ENCODE peak calls at places on chromosomes 11 and 22, in five cellular contexts. Q is A549, B is mucosa of descending colon, W is tibial artery, C is epithelial cell of proximal tubule. F is an unnamed sample.
A peak's percentile ranks its signal among the peaks of the same experiment; 100 is the strongest.

GRCh38 chr11:2142762-2143202 is 3.6 kb upstream of the IGF2 start:
- DNase-seq in Q (no peak), B (no peak), W (no peak), C (no peak), F (no peak)

GRCh38 chr11:111185259-111185658 is 60.3 kb upstream of the POU2AF2 start:
- DNase-seq in Q (no peak), B (no peak), W (no peak), C (no peak), F (no peak)

GRCh38 chr11:2814751-2815150 is 70.8 kb downstream of the CDKN1C start:
- DNase-seq in Q (no peak), B (no peak), W (no peak), C (no peak), F (no peak)

GRCh38 chr11:96001037-96001436 is 77.1 kb upstream of the MTMR2 start:
- DNase-seq in Q (no peak), B (peak; percentile 51), W (peak; percentile 96), C (no peak), F (peak; percentile 51)

GRCh38 chr11:130070109-130070828 is 575 bp downstream of the APLP2 start:
- DNase-seq in Q (peak; percentile 15), B (peak; percentile 58), W (peak; percentile 70), C (no peak), F (no peak)

GRCh38 chr11:126391970-126392637 is 36.6 kb downstream of the ST3GAL4 start:
- DNase-seq in Q (no peak), B (no peak), W (peak; percentile 57), C (no peak), F (no peak)

GRCh38 chr11:62370743-62371440 is 33.6 kb downstream of the ASRGL1 start:
- DNase-seq in Q (no peak), B (peak; percentile 70), W (no peak), C (no peak), F (no peak)

GRCh38 chr11:267491-267994 is 10.7 kb upstream of the NLRP6 start:
- DNase-seq in Q (peak; percentile 35), B (peak; percentile 56), W (peak; percentile 74), C (no peak), F (no peak)

GRCh38 chr22:19855504-19856409 is 1.1 kb upstream of the GNB1L start:
- DNase-seq in Q (peak; percentile 56), B (peak; percentile 55), W (peak; percentile 74), C (no peak), F (no peak)

GRCh38 chr11:2089536-2090165 is 49.5 kb downstream of the IGF2 start:
- DNase-seq in Q (peak; percentile 70), B (no peak), W (no peak), C (no peak), F (no peak)

GRCh38 chr11:829116-829945 is 1.6 kb downstream of the CRACR2B start:
- DNase-seq in Q (no peak), B (no peak), W (peak; percentile 78), C (no peak), F (no peak)

GRCh38 chr22:50186789-50187523 is 1.2 kb downstream of the TRABD start:
- DNase-seq in Q (no peak), B (peak; percentile 58), W (no peak), C (no peak), F (no peak)

GRCh38 chr22:33521879-33522665 is 398.2 kb downstream of the LARGE1 start:
- DNase-seq in Q (no peak), B (no peak), W (no peak), C (no peak), F (no peak)

GRCh38 chr11:123434262-123434661 is 4.2 kb downstream of the GRAMD1B start:
- DNase-seq in Q (peak; percentile 31), B (peak; percentile 27), W (peak; percentile 11), C (no peak), F (no peak)

GRCh38 chr11:126352934-126353801 is 2.3 kb upstream of the ST3GAL4 start:
- DNase-seq in Q (no peak), B (no peak), W (no peak), C (no peak), F (no peak)

GRCh38 chr11:134513585-134514120 is 101.6 kb upstream of the B3GAT1 start:
- DNase-seq in Q (no peak), B (no peak), W (peak; percentile 31), C (no peak), F (no peak)

GRCh38 chr22:29313126-29314071 is 2.1 kb downstream of the RASL10A start:
- DNase-seq in Q (no peak), B (no peak), W (peak; percentile 70), C (no peak), F (no peak)

GRCh38 chr11:8934735-8935478 is 2.2 kb upstream of the C11orf16 start:
- DNase-seq in Q (no peak), B (no peak), W (no peak), C (no peak), F (no peak)

GRCh38 chr22:39999144-39999757 is 4.5 kb downstream of the FAM83F start:
- DNase-seq in Q (peak; percentile 30), B (peak; percentile 76), W (no peak), C (peak; percentile 79), F (no peak)
- TF ChIP-seq CTCF in Q (no peak), B (no peak), W (no peak), C (peak; percentile 32), F (no peak)

GRCh38 chr11:69882270-69882608 is 63.0 kb upstream of the FGF3 start:
- DNase-seq in Q (no peak), B (no peak), W (no peak), C (no peak), F (no peak)
- H3K4me3 ChIP-seq in Q (no peak overlapping the region), B (no peak overlapping the region), W (no peak overlapping the region), C (no peak overlapping the region), F (no peak overlapping the region)

GRCh38 chr11:63938481-63939350 is at the start of gene NAA40:
- DNase-seq in Q (peak; percentile 98), B (peak; percentile 92), W (peak; percentile 92), C (peak; percentile 90), F (peak; percentile 93)
- TF ChIP-seq CTCF in Q (no peak), B (no peak), W (no peak), C (no peak), F (no peak)

GRCh38 chr11:10891321-10891720 is 33.5 kb upstream of the ZBED5 start:
- DNase-seq in Q (no peak), B (no peak), W (no peak), C (no peak), F (no peak)
- H3K4me3 ChIP-seq in Q (no peak overlapping the region), B (no peak overlapping the region), W (no peak overlapping the region), C (no peak overlapping the region), F (no peak overlapping the region)

DNA sequence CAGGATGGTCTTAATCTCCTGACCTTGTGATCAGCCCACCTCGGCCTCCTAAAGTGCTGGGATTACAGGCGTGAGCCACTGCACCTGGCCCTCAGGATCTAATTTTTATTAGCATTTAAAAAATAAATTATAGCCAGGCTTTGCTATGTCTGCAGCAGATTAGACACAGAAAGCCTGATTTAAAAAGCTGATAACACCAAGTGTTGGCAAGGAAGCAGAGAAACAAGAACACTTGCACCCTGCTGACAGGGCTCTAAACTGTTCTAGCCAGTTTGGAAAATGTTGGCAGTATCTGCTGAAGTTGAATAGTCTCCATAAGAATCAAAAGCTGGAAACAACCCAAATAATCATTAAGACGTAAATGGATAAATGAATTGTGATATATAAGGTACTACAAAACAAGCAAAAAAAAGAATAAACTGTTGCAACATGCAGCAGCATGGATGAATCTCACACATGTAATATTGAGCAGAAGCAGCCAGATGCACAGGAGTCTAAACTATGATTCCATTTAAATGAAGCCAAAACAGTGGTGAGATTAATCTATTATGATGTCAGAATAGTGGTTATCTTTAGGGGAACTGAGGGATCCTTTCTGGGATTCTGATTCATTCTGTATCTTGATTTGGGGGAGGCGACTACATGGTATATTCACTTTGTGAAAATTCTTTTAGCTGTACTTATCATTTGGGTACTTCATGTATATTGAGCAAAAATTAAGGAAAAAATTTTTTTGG is 40.4 kb upstream of the ADORA2A start:
- DNase-seq in Q (no peak), B (no peak), W (no peak), C (no peak), F (no peak)
- TF ChIP-seq CTCF in Q (no peak), B (no peak), W (no peak), C (no peak), F (no peak)

GRCh38 chr11:66368484-66368883 is 3.1 kb downstream of the SLC29A2 start:
- DNase-seq in Q (no peak), B (no peak), W (no peak), C (no peak), F (no peak)
- H3K4me3 ChIP-seq in Q (no peak overlapping the region), B (no peak overlapping the region), W (no peak overlapping the region), C (no peak overlapping the region), F (no peak overlapping the region)

F was measured in astrocyte of the cerebellum.